ENCODE peak calls at places on chromosomes 12 and 14, in eight cellular contexts. V is A673, N is GM20000, K is kidney, E is AG09319, M is HL-60, O is mesothelial cell of epicardium, Z is AG10803. C is an unnamed sample.

GRCh38 chr14:54572316-54572715 is 5.4 kb downstream of the SAMD4A start:
- DNase-seq in V (peak), N (peak), K (no peak), E (no peak), M (no peak), O (no peak), Z (no peak), C (no peak)

GRCh38 chr14:34665785-34666425 is 36.0 kb upstream of the SNX6 start:
- DNase-seq in V (peak), N (no peak), K (no peak), E (peak), M (no peak), O (peak), Z (peak), C (no peak)

GRCh38 chr12:121724930-121725329 is 12.4 kb downstream of the TMEM120B start:
- DNase-seq in V (no peak), N (no peak), K (no peak), E (no peak), M (no peak), O (no peak), Z (no peak), C (no peak)

GRCh38 chr12:4323400-4323799 is 2.4 kb downstream of the TIGAR start:
- DNase-seq in V (no peak), N (peak), K (no peak), E (no peak), M (no peak), O (no peak), Z (no peak), C (no peak)

GRCh38 chr12:17132336-17132735 is 526.4 kb upstream of the LMO3 start:
- DNase-seq in V (no peak), N (no peak), K (no peak), E (no peak), M (no peak), O (no peak), Z (no peak), C (no peak)

GRCh38 chr12:124566181-124567034 is 1.0 kb downstream of the NCOR2 start:
- DNase-seq in V (peak), N (peak), K (peak), E (peak), M (no peak), O (peak), Z (peak), C (peak)

GRCh38 chr12:95623554-95624170 is 72.4 kb upstream of the USP44 start:
- DNase-seq in V (peak), N (peak), K (peak), E (peak), M (no peak), O (no peak), Z (peak), C (peak)

GRCh38 chr12:41250748-41251147 is 62.6 kb downstream of the PDZRN4 start:
- DNase-seq in V (no peak), N (no peak), K (no peak), E (no peak), M (no peak), O (no peak), Z (no peak), C (no peak)

GRCh38 chr14:68363841-68364711 is 428.8 kb downstream of the ZFP36L1 start:
- DNase-seq in V (peak), N (no peak), K (peak), E (no peak), M (no peak), O (peak), Z (no peak), C (peak)

GRCh38 chr14:54023027-54023426 is 66.4 kb upstream of the BMP4 start:
- DNase-seq in V (no peak), N (peak), K (no peak), E (no peak), M (no peak), O (no peak), Z (no peak), C (no peak)

GRCh38 chr12:3371018-3371417 is 120.0 kb upstream of the PRMT8 start:
- DNase-seq in V (no peak), N (no peak), K (no peak), E (no peak), M (no peak), O (no peak), Z (no peak), C (no peak)

GRCh38 chr12:95395706-95396105 is 78.2 kb upstream of the METAP2 start:
- DNase-seq in V (no peak), N (no peak), K (no peak), E (no peak), M (no peak), O (no peak), Z (no peak), C (no peak)

GRCh38 chr12:132279184-132279889 is 50.1 kb downstream of the GALNT9 start:
- DNase-seq in V (peak), N (no peak), K (peak), E (no peak), M (no peak), O (no peak), Z (no peak), C (no peak)

GRCh38 chr12:205026-205425 is 8.9 kb downstream of the SLC6A12 start:
- DNase-seq in V (no peak), N (no peak), K (peak), E (no peak), M (no peak), O (no peak), Z (no peak), C (no peak)

GRCh38 chr12:54394281-54394719 is 9.8 kb upstream of the ZNF385A start:
- DNase-seq in V (peak), N (no peak), K (peak), E (no peak), M (no peak), O (no peak), Z (peak), C (peak)

GRCh38 chr12:6434205-6435180 is 10.3 kb upstream of the CD27 start:
- DNase-seq in V (no peak), N (no peak), K (peak), E (no peak), M (no peak), O (no peak), Z (no peak), C (no peak)

GRCh38 chr12:4723226-4723625 is 3.0 kb downstream of the GALNT8 start:
- DNase-seq in V (no peak), N (no peak), K (no peak), E (no peak), M (no peak), O (no peak), Z (no peak), C (no peak)

GRCh38 chr12:8837291-8837690 is 14.9 kb downstream of the A2ML1 start:
- DNase-seq in V (no peak), N (no peak), K (no peak), E (no peak), M (no peak), O (no peak), Z (no peak), C (no peak)

GRCh38 chr14:105682956-105683570 is 156.7 kb downstream of the TMEM121 start:
- DNase-seq in V (no peak), N (no peak), K (peak), E (no peak), M (no peak), O (no peak), Z (no peak), C (no peak)

GRCh38 chr12:64730585-64730964 is 28.6 kb downstream of the GNS start:
- DNase-seq in V (no peak), N (no peak), K (no peak), E (no peak), M (no peak), O (no peak), Z (no peak), C (no peak)

GRCh38 chr12:79155703-79156102 is 291.1 kb downstream of the SYT1 start:
- DNase-seq in V (no peak), N (no peak), K (no peak), E (peak), M (no peak), O (no peak), Z (peak), C (no peak)

GRCh38 chr12:24856541-24856940 is 92.4 kb downstream of the BCAT1 start:
- DNase-seq in V (no peak), N (no peak), K (no peak), E (no peak), M (no peak), O (no peak), Z (no peak), C (no peak)

GRCh38 chr12:7162691-7163114 is 26.8 kb upstream of the PEX5 start:
- DNase-seq in V (peak), N (no peak), K (no peak), E (no peak), M (no peak), O (no peak), Z (no peak), C (peak)

GRCh38 chr14:53306926-53307325 is 153.8 kb upstream of the DDHD1 start:
- DNase-seq in V (no peak), N (no peak), K (no peak), E (no peak), M (no peak), O (no peak), Z (peak), C (no peak)

GRCh38 chr12:16088421-16088820 is 177.3 kb downstream of the DERA start:
- DNase-seq in V (no peak), N (no peak), K (no peak), E (no peak), M (no peak), O (no peak), Z (no peak), C (no peak)

GRCh38 chr12:30985814-30986452 is 59.4 kb downstream of the TSPAN11 start:
- DNase-seq in V (peak), N (peak), K (no peak), E (no peak), M (no peak), O (no peak), Z (peak), C (peak)

GRCh38 chr14:105685003-105685402 is 158.6 kb downstream of the TMEM121 start:
- DNase-seq in V (no peak), N (no peak), K (no peak), E (no peak), M (no peak), O (no peak), Z (no peak), C (no peak)

GRCh38 chr14:51539571-51540037 is 112.1 kb upstream of the FRMD6 start:
- DNase-seq in V (no peak), N (no peak), K (no peak), E (no peak), M (no peak), O (no peak), Z (peak), C (no peak)

GRCh38 chr12:44875954-44876553 is at the start of gene NELL2:
- DNase-seq in V (peak), N (peak), K (peak), E (no peak), M (no peak), O (no peak), Z (peak), C (peak)

GRCh38 chr14:68814376-68815287 is 21.8 kb upstream of the ZFP36L1 start:
- DNase-seq in V (peak), N (peak), K (peak), E (no peak), M (no peak), O (no peak), Z (peak), C (peak)

GRCh38 chr14:35678403-35679028 is 130.6 kb downstream of the RALGAPA1 start:
- DNase-seq in V (no peak), N (no peak), K (no peak), E (no peak), M (no peak), O (no peak), Z (no peak), C (no peak)

GRCh38 chr12:503111-503761 is 43.5 kb downstream of the B4GALNT3 start:
- DNase-seq in V (peak), N (no peak), K (peak), E (no peak), M (no peak), O (no peak), Z (no peak), C (no peak)

GRCh38 chr14:74140374-74140850 is 55.7 kb downstream of the LIN52 start:
- DNase-seq in V (peak), N (no peak), K (no peak), E (no peak), M (no peak), O (no peak), Z (peak), C (peak)

GRCh38 chr14:72742682-72743195 is 151.2 kb downstream of the DPF3 start:
- DNase-seq in V (no peak), N (no peak), K (no peak), E (no peak), M (no peak), O (no peak), Z (no peak), C (no peak)

GRCh38 chr12:42893196-42893595 is 303.6 kb upstream of the PRICKLE1 start:
- DNase-seq in V (peak), N (no peak), K (no peak), E (no peak), M (no peak), O (no peak), Z (no peak), C (no peak)

GRCh38 chr12:122942609-122943008 is 23.7 kb downstream of the ABCB9 start:
- DNase-seq in V (no peak), N (no peak), K (no peak), E (no peak), M (no peak), O (no peak), Z (no peak), C (no peak)

GRCh38 chr12:32587536-32588346 is 91.4 kb upstream of the DNM1L start:
- DNase-seq in V (peak), N (no peak), K (no peak), E (no peak), M (peak), O (no peak), Z (no peak), C (no peak)

GRCh38 chr14:92695562-92695961 is 52.9 kb downstream of the LGMN start:
- DNase-seq in V (no peak), N (no peak), K (no peak), E (no peak), M (no peak), O (no peak), Z (no peak), C (no peak)

GRCh38 chr12:100279612-100280244 is 12.8 kb downstream of the SCYL2 start:
- DNase-seq in V (no peak), N (no peak), K (no peak), E (no peak), M (no peak), O (no peak), Z (no peak), C (no peak)

GRCh38 chr12:56188786-56189335 is 422 bp downstream of the SMARCC2 start:
- DNase-seq in V (peak), N (peak), K (peak), E (no peak), M (no peak), O (peak), Z (no peak), C (peak)

GRCh38 chr12:56190695-56191155 is 1.4 kb upstream of the SMARCC2 start:
- DNase-seq in V (peak), N (no peak), K (no peak), E (no peak), M (no peak), O (no peak), Z (peak), C (no peak)

GRCh38 chr12:56189336-56189917 is at the start of gene SMARCC2:
- DNase-seq in V (peak), N (peak), K (peak), E (peak), M (peak), O (peak), Z (peak), C (peak)

GRCh38 chr12:56188116-56188785 is 1.0 kb downstream of the SMARCC2 start:
- DNase-seq in V (no peak), N (no peak), K (no peak), E (no peak), M (no peak), O (no peak), Z (no peak), C (peak)

DNA sequence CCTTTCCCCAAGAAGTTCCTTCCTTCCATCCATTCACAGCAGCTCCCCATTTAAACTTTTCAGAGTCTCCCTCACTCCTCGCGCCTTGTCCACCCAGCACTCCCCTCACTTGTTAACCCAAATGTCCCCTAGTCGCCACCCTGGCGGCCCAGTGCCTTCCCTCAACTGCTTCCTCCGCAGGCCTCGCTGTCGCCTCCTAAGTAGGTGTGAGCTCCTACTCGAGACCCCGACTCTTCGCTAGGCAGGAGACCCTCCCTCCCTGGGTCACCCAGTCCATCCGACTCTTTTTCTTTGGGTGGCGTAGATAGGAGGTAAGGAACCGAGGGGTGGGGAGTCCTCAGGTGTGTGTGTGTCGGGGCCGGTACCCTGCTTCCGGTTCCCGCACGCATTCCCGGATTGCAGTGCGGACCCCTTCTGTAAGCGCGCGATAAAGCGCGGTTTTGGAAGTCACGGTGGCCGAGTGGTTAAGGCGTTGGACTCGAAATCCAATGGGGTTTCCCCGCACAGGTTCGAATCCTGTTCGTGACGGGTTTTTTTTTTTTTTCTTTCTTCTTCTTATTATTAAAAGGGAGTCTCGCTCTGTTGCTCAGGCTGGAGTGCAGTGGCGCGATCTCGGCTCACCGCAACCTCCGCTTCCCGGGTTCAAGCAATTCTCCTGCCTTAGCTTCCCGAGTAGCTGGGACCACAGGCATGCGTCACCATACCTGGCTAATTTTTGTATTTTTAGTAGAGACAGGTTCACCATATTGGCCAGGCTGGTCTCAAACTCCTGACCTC is 823 bp upstream of the SMARCC2 start:
- DNase-seq in V (peak), N (peak), K (peak), E (peak), M (peak), O (peak), Z (peak), C (peak)
- TF ChIP-seq CTCF in V (no peak), N (no peak), K (no peak), E (no peak), M (no peak), O (peak), Z (no peak), C (no peak)

DNA sequence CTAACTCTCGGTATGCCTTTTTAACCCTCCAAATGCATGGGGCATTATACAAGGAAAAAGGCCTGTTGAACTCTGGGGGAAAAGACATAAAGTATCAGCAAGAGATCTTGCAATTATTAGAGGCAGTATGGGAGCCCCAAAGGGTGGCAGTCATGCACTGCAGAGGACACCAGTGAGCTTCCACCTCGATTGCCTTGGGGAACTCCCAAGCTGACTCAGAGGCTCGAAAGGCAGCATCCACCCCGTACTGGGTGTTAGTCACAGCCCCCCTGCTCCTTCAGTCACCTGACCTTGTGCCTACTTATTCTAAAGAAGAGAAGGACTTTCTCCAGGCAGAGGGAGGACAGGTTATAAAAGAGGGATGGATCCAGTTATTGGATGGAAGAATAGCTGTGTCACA is 781.4 kb upstream of the TMEM132C start:
- DNase-seq in V (peak), N (no peak), K (no peak), E (peak), M (no peak), O (no peak), Z (peak), C (no peak)
- TF ChIP-seq CTCF in V (no peak), N (no peak), K (no peak), E (peak), M (no peak), O (no peak), Z (peak), C (no peak)

GRCh38 chr14:59582845-59583509 is 6.4 kb upstream of the CCDC175 start:
- DNase-seq in V (peak), N (no peak), K (no peak), E (no peak), M (peak), O (no peak), Z (no peak), C (no peak)
- TF ChIP-seq CTCF in V (peak), N (no peak), K (no peak), E (no peak), M (no peak), O (no peak), Z (no peak), C (no peak)

GRCh38 chr12:102479099-102479887 is 1.1 kb downstream of the IGF1 start:
- DNase-seq in V (peak), N (peak), K (no peak), E (no peak), M (no peak), O (no peak), Z (peak), C (no peak)

GRCh38 chr12:102479984-102480383 is 379 bp downstream of the IGF1 start:
- DNase-seq in V (no peak), N (no peak), K (no peak), E (no peak), M (no peak), O (no peak), Z (no peak), C (no peak)

GRCh38 chr12:102480401-102480800 is at the start of gene IGF1:
- DNase-seq in V (peak), N (no peak), K (no peak), E (peak), M (no peak), O (no peak), Z (peak), C (no peak)

GRCh38 chr12:102483466-102483865 is 3.1 kb upstream of the IGF1 start:
- DNase-seq in V (no peak), N (peak), K (no peak), E (no peak), M (no peak), O (no peak), Z (no peak), C (no peak)

GRCh38 chr12:102481705-102482104 is 1.3 kb upstream of the IGF1 start:
- DNase-seq in V (no peak), N (no peak), K (no peak), E (no peak), M (no peak), O (no peak), Z (no peak), C (no peak)
- TF ChIP-seq CTCF in V (no peak), N (no peak), K (no peak), E (no peak), M (no peak), O (no peak), Z (no peak), C (no peak)